ENCODE peak calls at places on chromosomes 5 and 9, in ten cellular contexts. R is suprapubic skin, X is body of pancreas, G is Peyer's patch, J is ovary, C is NB4, I is breast epithelium, F is A549, U is lower leg skin, O is HCT116. Z is an unnamed sample.

GRCh38 chr9:137437691-137438590 is 3.2 kb downstream of the ENTPD8 start:
- DNase-seq in U (peak; percentile 82), X (no peak), I (no peak), G (no peak), F (no peak), R (no peak), J (no peak), C (no peak), O (no peak), Z (no peak)

GRCh38 chr5:61578858-61579503 is 246.9 kb downstream of the ZSWIM6 start:
- DNase-seq in I (no peak), R (no peak), F (no peak), J (no peak), U (no peak), X (no peak), O (no peak), C (no peak), G (no peak), Z (no peak)

GRCh38 chr9:107249131-107249533 is 33.9 kb upstream of the RAD23B start:
- DNase-seq in G (no peak), R (no peak), U (no peak), J (no peak), O (no peak), I (no peak), F (peak; percentile 27), X (no peak), C (no peak), Z (no peak)

GRCh38 chr5:10424124-10424731 is 17.5 kb upstream of the ROPN1L start:
- DNase-seq in F (peak; percentile 46), C (peak; percentile 79), R (no peak), G (no peak), X (no peak), O (peak; percentile 8), U (no peak), I (no peak), J (no peak), Z (no peak)

GRCh38 chr5:21642321-21642720 is 1210.8 kb downstream of the CDH12 start:
- DNase-seq in G (no peak), J (no peak), O (no peak), R (no peak), X (no peak), I (no peak), U (no peak), F (no peak), C (no peak), Z (no peak)

GRCh38 chr9:87909310-87910041 is 8.3 kb upstream of the SPATA31C1 start:
- DNase-seq in F (peak; percentile 29), R (no peak), X (peak; percentile 93), U (peak; percentile 59), I (peak; percentile 30), J (no peak), G (peak; percentile 92), C (no peak), O (peak; percentile 82), Z (no peak)

GRCh38 chr9:78695521-78695920 is 398.6 kb downstream of the PSAT1 start:
- DNase-seq in X (no peak), I (no peak), O (no peak), F (no peak), U (no peak), R (no peak), J (no peak), C (peak; percentile 3), G (no peak), Z (no peak)

GRCh38 chr5:32450952-32451351 is 6.4 kb upstream of the ZFR start:
- DNase-seq in I (no peak), R (no peak), O (peak; percentile 19), X (no peak), F (peak; percentile 20), C (no peak), U (no peak), G (no peak), J (no peak), Z (no peak)

GRCh38 chr5:122957457-122957856 is 79.1 kb downstream of the PPIC start:
- DNase-seq in J (no peak), F (no peak), U (no peak), O (no peak), X (no peak), I (no peak), C (no peak), R (no peak), G (no peak), Z (no peak)

GRCh38 chr5:148904440-148904839 is 78.0 kb downstream of the ADRB2 start:
- DNase-seq in R (no peak), X (no peak), O (no peak), J (no peak), U (no peak), C (no peak), F (no peak), I (peak; percentile 74), G (no peak), Z (no peak)

GRCh38 chr9:125106285-125106893 is 36.9 kb downstream of the SCAI start:
- DNase-seq in F (no peak), U (no peak), O (no peak), X (no peak), C (no peak), G (no peak), J (no peak), I (no peak), R (no peak), Z (no peak)

GRCh38 chr9:36748322-36748899 is 175.7 kb downstream of the MELK start:
- DNase-seq in F (peak; percentile 41), U (no peak), C (peak; percentile 36), X (no peak), J (no peak), O (no peak), G (no peak), I (no peak), R (no peak), Z (no peak)

GRCh38 chr5:113581388-113581787 is 67.9 kb downstream of the YTHDC2 start:
- DNase-seq in F (no peak), U (no peak), O (no peak), X (no peak), G (no peak), I (no peak), R (no peak), J (no peak), C (no peak), Z (no peak)

GRCh38 chr9:13769006-13769405 is 489.5 kb upstream of the MPDZ start:
- DNase-seq in O (no peak), G (no peak), R (no peak), C (no peak), F (no peak), J (no peak), X (no peak), U (no peak), I (no peak), Z (no peak)

GRCh38 chr5:119355636-119356383 is at the start of gene TNFAIP8:
- DNase-seq in I (peak; percentile 31), X (peak; percentile 37), C (peak; percentile 76), O (no peak), F (no peak), G (peak; percentile 70), R (no peak), J (peak; percentile 33), U (peak; percentile 92), Z (peak; percentile 42)

GRCh38 chr9:71446499-71447411 is 321.6 kb downstream of the CEMIP2 start:
- DNase-seq in I (no peak), R (no peak), G (peak; percentile 46), F (peak; percentile 40), C (peak; percentile 55), X (peak; percentile 33), U (peak; percentile 86), J (no peak), O (no peak), Z (no peak)
- TF ChIP-seq CTCF in I (no peak), R (no peak), G (peak; percentile 31), F (peak; percentile 37), C (no peak), X (no peak), U (no peak), J (no peak), O (no peak), Z (no peak)

GRCh38 chr5:134290443-134290842 is 64.6 kb upstream of the PPP2CA start:
- DNase-seq in U (no peak), I (no peak), F (no peak), G (no peak), R (no peak), C (no peak), O (no peak), X (no peak), J (no peak), Z (no peak)
- TF ChIP-seq POLR2A in U (no peak), I (no peak), F (no peak), G (no peak), R (no peak), C (no peak), O (no peak), X (no peak), J (no peak), Z (no peak)

DNA sequence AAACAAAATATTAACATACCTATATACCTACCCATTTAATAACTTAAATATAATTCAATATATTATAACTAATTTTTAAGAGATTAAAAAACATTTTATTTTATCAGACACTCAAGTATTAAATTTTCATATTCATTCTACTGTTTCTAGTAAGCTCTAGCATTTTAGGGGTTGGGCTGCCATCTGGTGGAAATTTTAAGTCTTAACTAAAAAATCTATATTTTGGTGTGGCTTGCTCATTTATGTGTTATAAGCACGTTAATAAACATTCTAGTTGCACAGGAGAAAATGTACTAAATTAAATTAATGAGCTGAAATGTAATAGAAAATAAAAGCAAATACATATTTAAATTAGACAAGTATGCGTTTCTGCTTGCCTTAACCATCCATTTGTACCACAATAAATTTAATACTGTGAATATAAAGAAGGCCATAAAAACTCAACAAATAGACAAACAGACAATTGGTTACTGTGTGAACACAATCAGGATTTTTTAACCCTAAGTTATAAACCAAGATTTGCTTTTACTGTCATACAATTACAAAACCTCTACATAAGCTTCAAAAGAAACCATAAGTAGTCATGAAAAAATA is 1728.3 kb upstream of the CDH9 start:
- DNase-seq in J (no peak), O (peak; percentile 16), F (peak; percentile 5), U (no peak), X (no peak), G (no peak), C (peak; percentile 59), I (no peak), R (no peak), Z (no peak)
- TF ChIP-seq CTCF in J (no peak), O (peak; percentile 8), F (peak; percentile 73), U (no peak), X (peak; percentile 9), G (no peak), C (no peak), I (no peak), R (no peak), Z (no peak)

DNA sequence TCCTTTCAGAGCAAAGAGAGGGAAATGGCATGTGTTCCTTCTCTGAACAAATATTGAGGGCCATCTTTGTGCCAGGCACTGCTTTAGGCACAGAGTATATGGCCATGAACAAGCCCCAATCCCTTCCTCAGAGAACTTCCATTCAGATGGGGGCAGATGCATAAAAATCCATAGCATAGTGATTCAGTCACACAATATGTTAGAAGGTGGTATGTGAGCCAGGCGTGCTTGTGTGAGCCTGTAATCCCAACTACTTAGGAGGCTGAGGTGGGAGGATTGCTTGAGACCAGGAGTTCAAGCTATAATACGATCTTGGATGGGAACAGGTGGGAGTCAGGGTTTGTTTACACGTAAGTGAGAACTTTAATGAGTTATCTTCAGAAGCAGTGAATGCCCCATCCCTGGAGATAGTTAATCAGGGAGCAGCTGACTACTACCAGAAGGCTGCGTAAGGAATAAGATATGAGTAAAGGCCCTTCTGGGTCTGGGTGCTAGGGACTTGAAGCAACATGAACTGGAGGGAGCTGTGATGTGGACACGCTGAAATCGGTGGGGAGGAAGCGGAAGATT is 27.1 kb downstream of the NANS start:
- DNase-seq in R (no peak), G (peak; percentile 22), U (no peak), C (no peak), F (no peak), O (no peak), I (no peak), X (no peak), J (no peak), Z (no peak)
- TF ChIP-seq POLR2A in R (no peak), G (no peak), U (no peak), C (no peak), F (no peak), O (no peak), I (no peak), X (no peak), J (no peak), Z (no peak)

GRCh38 chr5:155049569-155050383 is 36.2 kb downstream of the KIF4B start:
- DNase-seq in X (no peak), G (no peak), R (no peak), O (peak; percentile 7), U (no peak), C (peak; percentile 22), J (no peak), I (no peak), F (no peak), Z (no peak)
- TF ChIP-seq CTCF in X (no peak), G (peak; percentile 11), R (no peak), O (peak; percentile 60), U (no peak), C (peak; percentile 36), J (no peak), I (no peak), F (peak; percentile 25), Z (no peak)

Z was measured in uterus.